ENCODE peak calls at places on chromosome 13, in eight cellular contexts. J is lower lobe of right lung; O is CD8-positive, alpha-beta memory T cell; C is adipocyte; Q is K562; G is naive thymus-derived CD4-positive, alpha-beta T cell; U is endodermal cell; E is SK-N-SH. A is an unnamed sample. For H3K4me1, the result is how much of the 10 kb centered on the place peaks cover.

GRCh38 chr13:27423333-27423732 is 1.1 kb upstream of the GTF3A start:
- DNase-seq in C (no peak), J (no peak), U (no peak), Q (peak), G (no peak), O (no peak), E (no peak), A (no peak)

GRCh38 chr13:73278186-73278585 is 219.4 kb downstream of the KLF5 start:
- DNase-seq in U (no peak), Q (no peak), J (no peak), E (no peak), C (no peak), O (no peak), G (no peak), A (no peak)

GRCh38 chr13:110388141-110388943 is 81.3 kb downstream of the COL4A2 start:
- DNase-seq in G (no peak), U (peak), J (peak), C (peak), Q (no peak), E (peak), O (no peak), A (peak)

GRCh38 chr13:43042410-43042921 is 19.1 kb downstream of the DNAJC15 start:
- DNase-seq in J (no peak), Q (no peak), C (no peak), U (no peak), G (no peak), E (no peak), O (no peak), A (no peak)

GRCh38 chr13:96994030-96994848 is at the start of gene OXGR1:
- DNase-seq in G (no peak), U (peak), E (peak), Q (peak), C (peak), J (peak), O (no peak), A (peak)

GRCh38 chr13:66296875-66297274 is 933.3 kb downstream of the PCDH9 start:
- DNase-seq in J (no peak), U (no peak), G (no peak), Q (no peak), O (no peak), C (no peak), E (no peak), A (no peak)

GRCh38 chr13:45120967-45121366 is 657 bp downstream of the GTF2F2 start:
- DNase-seq in C (no peak), J (no peak), E (no peak), Q (no peak), O (no peak), U (no peak), G (no peak), A (no peak)

GRCh38 chr13:44128522-44128921 is 245.1 kb upstream of the SERP2 start:
- DNase-seq in E (no peak), C (no peak), J (no peak), Q (no peak), G (no peak), O (no peak), U (no peak), A (no peak)

GRCh38 chr13:24671367-24672117 is 8.7 kb upstream of the ATP12A start:
- DNase-seq in G (no peak), J (no peak), Q (peak), E (peak), O (no peak), U (peak), C (peak), A (peak)

GRCh38 chr13:105035092-105035491 is 1500.4 kb downstream of the EFNB2 start:
- DNase-seq in U (no peak), C (no peak), Q (no peak), G (no peak), J (no peak), O (no peak), E (peak), A (no peak)

GRCh38 chr13:24127116-24127631 is 33.3 kb upstream of the SPATA13 start:
- DNase-seq in O (no peak), J (no peak), G (no peak), C (peak), Q (no peak), U (no peak), E (no peak), A (no peak)

GRCh38 chr13:42009057-42009456 is 39.4 kb upstream of the DGKH start:
- DNase-seq in G (no peak), U (no peak), E (no peak), O (no peak), C (no peak), J (no peak), Q (no peak), A (no peak)

GRCh38 chr13:73261739-73262216 is 203.0 kb downstream of the KLF5 start:
- DNase-seq in O (no peak), U (peak), J (no peak), Q (no peak), C (no peak), E (no peak), G (no peak), A (peak)

GRCh38 chr13:19961924-19962323 is 3.4 kb downstream of the ZMYM2 start:
- DNase-seq in J (no peak), U (no peak), Q (no peak), C (no peak), G (no peak), O (no peak), E (no peak), A (no peak)

GRCh38 chr13:95403349-95404140 is 102.3 kb upstream of the ABCC4 start:
- DNase-seq in G (peak), U (peak), E (no peak), O (no peak), Q (no peak), J (no peak), C (no peak), A (no peak)

DNA sequence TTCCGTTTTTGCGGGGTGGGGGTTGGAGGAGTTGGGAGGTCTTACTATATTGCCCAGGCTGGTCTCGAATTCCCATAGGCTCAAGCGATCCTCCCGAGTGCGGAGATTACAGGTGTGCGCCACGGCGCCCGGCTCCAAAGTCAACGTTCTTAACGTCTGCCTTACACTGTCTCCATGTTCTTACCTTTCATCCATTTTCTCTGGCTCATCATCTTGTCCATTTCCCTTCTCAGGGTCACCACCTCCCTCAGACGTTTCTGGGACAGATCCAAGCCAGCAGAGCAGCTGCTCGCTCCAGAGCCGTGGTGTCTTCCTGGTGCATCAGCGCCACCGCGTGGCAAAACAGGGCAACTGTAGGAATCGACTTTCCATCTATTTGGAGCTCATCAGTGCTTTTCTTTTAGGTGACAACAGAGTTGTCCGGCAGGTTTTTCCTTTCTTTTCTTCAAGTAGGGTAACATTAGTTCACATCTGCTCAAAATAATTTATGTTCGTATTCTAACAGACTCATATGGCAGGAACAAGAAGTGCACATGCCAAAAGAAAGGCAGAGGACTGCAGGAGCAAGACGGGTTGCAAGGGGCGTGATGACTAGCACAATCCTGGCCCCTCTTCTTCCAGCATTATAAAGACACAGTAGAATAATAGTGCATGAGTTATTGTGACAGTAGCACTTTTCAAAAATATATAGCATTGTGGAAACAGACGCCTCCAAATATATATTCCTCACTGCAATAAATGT is 103.1 kb upstream of the ABCC4 start:
- DNase-seq in O (peak), E (peak), J (peak), C (peak), Q (peak), U (peak), G (peak), A (peak)
- H3K4me3 ChIP-seq in O (peak), E (peak), J (peak), C (peak), Q (no peak), U (peak), G (peak), A (peak)

GRCh38 chr13:26020536-26021290 is 31.1 kb downstream of the SHISA2 start:
- DNase-seq in O (no peak), J (no peak), G (no peak), E (no peak), C (no peak), U (no peak), Q (no peak), A (no peak)
- H3K4me1 ChIP-seq in O (under half), J (under half), G (under half), E (under half), C (half or more), U (under half), Q (under half), A (under half)

GRCh38 chr13:113110852-113111315 is 5.3 kb downstream of the F7 start:
- DNase-seq in U (peak), E (peak), C (no peak), Q (no peak), G (no peak), J (peak), O (no peak), A (peak)
- H3K4me3 ChIP-seq in U (no peak), E (peak), C (peak), Q (no peak), G (peak), J (peak), O (peak), A (no peak)

GRCh38 chr13:40565282-40566148 is 100.9 kb downstream of the FOXO1 start:
- DNase-seq in G (no peak), E (no peak), Q (no peak), U (peak), O (no peak), C (no peak), J (no peak), A (no peak)

GRCh38 chr13:40568246-40568645 is 98.2 kb downstream of the FOXO1 start:
- DNase-seq in G (no peak), U (no peak), J (no peak), Q (no peak), C (no peak), E (no peak), O (no peak), A (no peak)

GRCh38 chr13:40564342-40564997 is 102.0 kb downstream of the FOXO1 start:
- DNase-seq in U (no peak), C (no peak), O (no peak), J (no peak), Q (no peak), G (no peak), E (no peak), A (no peak)

GRCh38 chr13:40568672-40569350 is 97.6 kb downstream of the FOXO1 start:
- DNase-seq in U (no peak), J (no peak), E (no peak), C (no peak), O (no peak), Q (no peak), G (no peak), A (no peak)

GRCh38 chr13:40566811-40567210 is 99.6 kb downstream of the FOXO1 start:
- DNase-seq in G (no peak), O (no peak), Q (no peak), J (no peak), C (no peak), E (no peak), U (no peak), A (no peak)
- H3K4me1 ChIP-seq in G (half or more), O (half or more), Q (under half), J (half or more), C (half or more), E (under half), U (under half), A (under half)

GRCh38 chr13:33281951-33282595 is 3.5 kb downstream of the STARD13 start:
- DNase-seq in O (no peak), Q (no peak), U (no peak), C (peak), E (no peak), G (no peak), J (no peak), A (no peak)
- H3K4me3 ChIP-seq in O (no peak), Q (no peak), U (no peak), C (peak), E (no peak), G (no peak), J (peak), A (no peak)

DNA sequence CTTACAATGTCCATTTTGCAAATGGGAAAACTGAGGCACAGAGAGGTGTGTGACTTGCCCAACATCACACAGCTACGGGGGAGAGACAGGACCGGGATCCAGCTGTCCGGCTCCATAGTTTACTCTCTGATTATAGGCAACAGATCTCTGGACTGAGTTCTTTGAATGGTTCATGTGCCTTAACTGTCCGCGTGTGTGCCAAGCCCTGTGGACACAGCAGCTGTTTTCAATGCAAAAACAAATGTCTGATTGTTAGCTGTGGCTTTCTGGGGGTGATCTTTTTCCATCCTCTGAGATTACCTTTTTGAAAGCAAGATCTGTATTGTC is 94.1 kb downstream of the KL start:
- DNase-seq in Q (no peak), O (no peak), J (no peak), E (no peak), C (no peak), G (no peak), U (no peak), A (no peak)
- H3K4me1 ChIP-seq in Q (under half), O (under half), J (half or more), E (under half), C (under half), G (under half), U (under half), A (under half)